ENCODE peak calls at places on chromosomes 13 and 19, in ten cellular contexts. T is A549, B is body of pancreas, J is psoas muscle, F is tibial nerve, X is uterus, O is adipocyte, Q is right lobe of liver, E is IMR-90, P is tibial artery. W is an unnamed sample. For H3K4me1, the result is how much of the 10 kb centered on the place peaks cover.

GRCh38 chr19:4701557-4701956 is 22.1 kb downstream of the DPP9 start:
- DNase-seq in E (no peak), P (no peak), T (no peak), F (no peak), B (no peak), J (peak), X (no peak), O (no peak), Q (no peak), W (no peak)

GRCh38 chr19:33758541-33759013 is 38.1 kb upstream of the KCTD15 start:
- DNase-seq in J (no peak), Q (no peak), T (no peak), B (no peak), F (no peak), E (peak), X (no peak), P (no peak), O (no peak), W (no peak)

GRCh38 chr13:67493835-67494234 is 263.7 kb upstream of the PCDH9 start:
- DNase-seq in B (no peak), X (no peak), F (no peak), J (no peak), P (no peak), T (no peak), Q (no peak), O (no peak), E (no peak), W (no peak)

GRCh38 chr19:53877361-53877766 is 4.6 kb upstream of the PRKCG start:
- DNase-seq in J (peak), T (no peak), P (no peak), O (no peak), X (no peak), B (no peak), Q (no peak), F (no peak), E (no peak), W (no peak)

GRCh38 chr13:76890036-76890435 is 3.8 kb upstream of the KCTD12 start:
- DNase-seq in O (peak), B (no peak), Q (no peak), P (no peak), T (no peak), F (no peak), X (no peak), J (no peak), E (peak), W (no peak)

GRCh38 chr13:82245860-82246259 is 1636.4 kb downstream of the SLITRK1 start:
- DNase-seq in F (no peak), O (no peak), J (no peak), B (no peak), Q (no peak), X (no peak), P (no peak), T (no peak), E (no peak), W (no peak)

GRCh38 chr13:109737606-109738005 is 48.8 kb downstream of the IRS2 start:
- DNase-seq in X (no peak), O (peak), Q (no peak), E (peak), T (no peak), P (no peak), B (no peak), J (no peak), F (no peak), W (no peak)

GRCh38 chr13:43881580-43881979 is 1.9 kb downstream of the LACC1 start:
- DNase-seq in B (no peak), O (no peak), E (no peak), F (no peak), T (no peak), X (no peak), P (no peak), Q (no peak), J (no peak), W (no peak)

GRCh38 chr13:50167224-50167947 is 152.1 kb downstream of the KCNRG start:
- DNase-seq in X (no peak), E (no peak), T (no peak), P (no peak), F (no peak), Q (no peak), B (no peak), J (no peak), O (no peak), W (no peak)

GRCh38 chr13:92589955-92590354 is 636.7 kb upstream of the GPC6 start:
- DNase-seq in P (no peak), E (no peak), B (no peak), O (no peak), F (no peak), T (no peak), J (no peak), Q (no peak), X (no peak), W (no peak)

GRCh38 chr13:91381371-91381770 is 17.1 kb upstream of the GPC5 start:
- DNase-seq in T (no peak), P (no peak), O (peak), F (no peak), X (no peak), J (no peak), E (peak), Q (no peak), B (no peak), W (no peak)

GRCh38 chr19:10936661-10937084 is 8.1 kb downstream of the TIMM29 start:
- DNase-seq in J (no peak), X (peak), B (peak), P (no peak), E (peak), F (peak), Q (no peak), O (peak), T (peak), W (peak)

GRCh38 chr19:1945899-1946298 is 4.9 kb downstream of the CSNK1G2 start:
- DNase-seq in X (peak), E (no peak), P (no peak), Q (no peak), T (peak), B (peak), F (peak), J (no peak), O (peak), W (no peak)

GRCh38 chr19:33796164-33797100 is at the start of gene KCTD15:
- DNase-seq in F (no peak), E (peak), Q (no peak), J (peak), X (peak), O (peak), T (no peak), P (no peak), B (peak), W (peak)

GRCh38 chr13:114275309-114275708 is 6.1 kb upstream of the UPF3A start:
- DNase-seq in P (no peak), O (no peak), F (peak), E (no peak), Q (no peak), T (no peak), B (peak), J (no peak), X (no peak), W (no peak)

GRCh38 chr19:13983213-13983889 is 22.8 kb downstream of the RFX1 start:
- DNase-seq in B (peak), E (no peak), J (no peak), O (no peak), T (no peak), Q (peak), X (no peak), P (no peak), F (no peak), W (no peak)

GRCh38 chr19:2014731-2015610 is 543 bp downstream of the BTBD2 start:
- DNase-seq in F (no peak), B (no peak), Q (peak), J (no peak), X (no peak), T (no peak), O (peak), E (no peak), P (peak), W (no peak)

GRCh38 chr13:79491715-79492114 is 10.8 kb downstream of the NDFIP2 start:
- DNase-seq in O (peak), B (no peak), F (no peak), T (no peak), X (no peak), E (peak), J (no peak), P (no peak), Q (no peak), W (no peak)

GRCh38 chr13:99278843-99279242 is 20.7 kb upstream of the GPR18 start:
- DNase-seq in E (no peak), X (no peak), T (no peak), O (no peak), J (no peak), B (no peak), Q (no peak), P (no peak), F (no peak), W (no peak)

GRCh38 chr13:99280166-99280565 is 22.0 kb upstream of the GPR18 start:
- DNase-seq in P (no peak), J (no peak), X (no peak), B (peak), E (no peak), Q (no peak), T (no peak), F (no peak), O (peak), W (no peak)

GRCh38 chr13:99282264-99283231 is 24.4 kb upstream of the GPR18 start:
- DNase-seq in E (no peak), B (no peak), P (no peak), X (no peak), T (no peak), O (peak), F (no peak), J (no peak), Q (no peak), W (no peak)

GRCh38 chr13:99278199-99278598 is 20.0 kb upstream of the GPR18 start:
- DNase-seq in O (no peak), P (no peak), F (no peak), X (no peak), T (no peak), B (no peak), J (no peak), E (no peak), Q (no peak), W (no peak)

DNA sequence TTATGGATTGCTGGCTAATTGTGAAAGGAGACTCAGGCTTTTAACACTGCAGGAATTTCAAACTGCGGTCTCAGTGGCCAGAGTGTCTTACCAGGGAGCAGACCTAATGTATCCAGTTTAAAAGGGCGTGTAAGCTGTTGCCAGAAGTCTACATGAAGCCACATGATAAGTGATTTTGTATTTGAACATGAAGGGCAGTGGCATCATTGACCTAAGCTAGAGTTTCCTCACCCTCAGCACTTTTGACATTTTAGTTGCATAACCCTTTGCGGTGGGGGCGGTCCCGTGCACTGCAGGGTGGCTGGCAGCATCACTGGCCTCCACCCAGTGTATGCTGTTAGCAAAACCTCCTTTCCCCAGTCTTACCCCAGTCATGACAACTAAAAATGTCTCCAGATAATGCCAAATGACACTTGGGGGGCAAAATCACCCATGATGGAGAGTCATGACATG is 23.7 kb upstream of the GPR18 start:
- DNase-seq in X (no peak), E (no peak), F (peak), Q (peak), P (peak), O (no peak), B (peak), T (no peak), J (peak), W (no peak)
- H3K4me1 ChIP-seq in X (under half), E (under half), F (under half), Q (half or more), P (under half), O (half or more), B (under half), T (under half), J (under half), W (under half)

GRCh38 chr19:36010402-36010801 is 1.8 kb upstream of the SYNE4 start:
- DNase-seq in X (no peak), T (no peak), B (no peak), Q (no peak), E (no peak), O (no peak), F (no peak), J (no peak), P (no peak), W (no peak)

GRCh38 chr19:36009633-36010379 is 1.2 kb upstream of the SYNE4 start:
- DNase-seq in E (no peak), Q (no peak), O (no peak), X (no peak), J (no peak), P (no peak), T (no peak), F (no peak), B (no peak), W (no peak)

GRCh38 chr19:36006955-36007354 is 1.7 kb downstream of the SYNE4 start:
- DNase-seq in O (no peak), J (no peak), T (no peak), X (no peak), B (no peak), Q (no peak), F (no peak), E (no peak), P (no peak), W (no peak)

GRCh38 chr19:36009220-36009619 is 607 bp upstream of the SYNE4 start:
- DNase-seq in X (peak), Q (peak), P (peak), B (peak), O (peak), E (peak), F (peak), T (peak), J (peak), W (peak)

GRCh38 chr19:36008336-36008978 is at the start of gene SYNE4:
- DNase-seq in T (no peak), E (no peak), F (no peak), J (no peak), B (peak), P (no peak), Q (peak), X (no peak), O (no peak), W (no peak)
- H3K4me1 ChIP-seq in T (under half), E (under half), F (under half), J (under half), B (under half), P (under half), Q (under half), X (under half), O (under half), W (under half)

GRCh38 chr13:95075506-95075905 is 225.7 kb downstream of the ABCC4 start:
- DNase-seq in O (peak), T (no peak), X (no peak), J (no peak), E (no peak), B (no peak), Q (no peak), P (no peak), F (no peak), W (no peak)
- H3K4me1 ChIP-seq in O (under half), T (under half), X (under half), J (under half), E (under half), B (under half), Q (under half), P (under half), F (under half), W (under half)

GRCh38 chr13:48162182-48162581 is 67.3 kb upstream of the MED4 start:
- DNase-seq in F (no peak), O (no peak), T (no peak), E (no peak), J (no peak), B (no peak), P (no peak), X (no peak), Q (no peak), W (no peak)

GRCh38 chr13:48165063-48165462 is 67.9 kb upstream of the ITM2B start:
- DNase-seq in Q (no peak), B (no peak), F (no peak), J (no peak), O (no peak), T (no peak), P (no peak), X (no peak), E (no peak), W (no peak)

GRCh38 chr13:48160879-48161278 is 66.0 kb upstream of the MED4 start:
- DNase-seq in T (no peak), X (no peak), Q (no peak), O (no peak), J (peak), P (no peak), F (peak), E (no peak), B (no peak), W (no peak)

GRCh38 chr13:48161530-48162179 is 66.8 kb upstream of the MED4 start:
- DNase-seq in B (peak), X (no peak), Q (peak), E (no peak), O (no peak), P (peak), F (peak), T (no peak), J (peak), W (no peak)

GRCh38 chr13:48163066-48163465 is 68.2 kb upstream of the MED4 start:
- DNase-seq in E (no peak), B (no peak), F (no peak), P (no peak), O (no peak), J (no peak), X (no peak), Q (no peak), T (no peak), W (no peak)
- H3K4me1 ChIP-seq in E (under half), B (under half), F (under half), P (under half), O (under half), J (under half), X (under half), Q (under half), T (under half), W (under half)

GRCh38 chr19:39193785-39194184 is 3.0 kb upstream of the NCCRP1 start:
- DNase-seq in B (peak), E (no peak), T (peak), O (no peak), F (no peak), J (no peak), Q (peak), X (no peak), P (no peak), W (no peak)
- H3K4me1 ChIP-seq in B (half or more), E (under half), T (half or more), O (under half), F (under half), J (under half), Q (under half), X (under half), P (under half), W (under half)

GRCh38 chr19:17642656-17643055 is 45.5 kb downstream of the UNC13A start:
- DNase-seq in T (no peak), P (no peak), B (no peak), X (no peak), E (no peak), Q (no peak), O (no peak), J (peak), F (no peak), W (no peak)
- H3K4me1 ChIP-seq in T (under half), P (under half), B (under half), X (under half), E (under half), Q (under half), O (under half), J (under half), F (under half), W (under half)

GRCh38 chr13:48489003-48489402 is 43.9 kb downstream of the RCBTB2 start:
- DNase-seq in P (no peak), O (no peak), J (no peak), B (no peak), X (no peak), E (no peak), F (no peak), Q (no peak), T (no peak), W (no peak)
- H3K4me1 ChIP-seq in P (under half), O (under half), J (under half), B (under half), X (under half), E (under half), F (under half), Q (under half), T (under half), W (under half)

GRCh38 chr13:51643114-51643881 is 59.0 kb downstream of the WDFY2 start:
- DNase-seq in P (no peak), J (no peak), B (no peak), T (peak), O (peak), F (no peak), Q (no peak), X (no peak), E (peak), W (no peak)
- H3K4me1 ChIP-seq in P (under half), J (under half), B (half or more), T (half or more), O (half or more), F (half or more), Q (under half), X (under half), E (under half), W (under half)

GRCh38 chr19:45522010-45522941 is 15.0 kb downstream of the VASP start:
- DNase-seq in T (no peak), P (no peak), E (no peak), X (no peak), B (no peak), O (no peak), Q (no peak), F (no peak), J (peak), W (no peak)
- H3K4me1 ChIP-seq in T (under half), P (under half), E (under half), X (under half), B (under half), O (under half), Q (under half), F (under half), J (under half), W (under half)